ENCODE peak calls at places on chromosomes 11 and 22, in five cellular contexts. N is A549; G is GM13976; Q is activated CD8-positive, alpha-beta T cell treated with anti-CD3 and anti-CD28 coated beads for 36 hours; T is uterus. R is an unnamed sample.

GRCh38 chr11:19079643-19080440 is 19.3 kb upstream of the MRGPRX2 start:
- DNase-seq in G (no peak), Q (no peak), T (peak; percentile 25), N (no peak), R (no peak)

GRCh38 chr11:13029872-13030271 is 20.8 kb downstream of the RASSF10 start:
- DNase-seq in N (no peak), Q (no peak), G (no peak), T (no peak), R (no peak)

GRCh38 chr22:25645266-25645665 is 80.8 kb downstream of the GRK3 start:
- DNase-seq in T (no peak), Q (no peak), G (no peak), N (no peak), R (no peak)

GRCh38 chr11:96794152-96794551 is 404.3 kb downstream of the JRKL start:
- DNase-seq in G (no peak), Q (no peak), N (no peak), T (no peak), R (no peak)

GRCh38 chr11:63020671-63021255 is 5.1 kb upstream of the SLC22A8 start:
- DNase-seq in Q (peak; percentile 61), G (no peak), N (peak; percentile 36), T (no peak), R (no peak)

GRCh38 chr22:38313384-38313955 is 3.8 kb downstream of the CSNK1E start:
- DNase-seq in G (no peak), N (no peak), Q (peak; percentile 59), T (peak; percentile 86), R (no peak)

GRCh38 chr11:114285599-114285998 is 10.6 kb upstream of the NNMT start:
- DNase-seq in N (no peak), T (no peak), Q (no peak), G (no peak), R (no peak)

GRCh38 chr11:29781268-29781667 is 235.6 kb downstream of the KCNA4 start:
- DNase-seq in Q (no peak), T (peak; percentile 20), N (no peak), G (no peak), R (no peak)

GRCh38 chr11:11538277-11538960 is 83.4 kb downstream of the GALNT18 start:
- DNase-seq in N (no peak), T (no peak), G (no peak), Q (no peak), R (no peak)

GRCh38 chr11:65053826-65054503 is 4.4 kb downstream of the NAALADL1 start:
- DNase-seq in N (no peak), G (no peak), T (no peak), Q (peak; percentile 51), R (no peak)

GRCh38 chr11:91104237-91104636 is 881.4 kb upstream of the CHORDC1 start:
- DNase-seq in G (no peak), Q (no peak), T (no peak), N (peak; percentile 7), R (no peak)

GRCh38 chr11:118142809-118143208 is 9.8 kb downstream of the SCN4B start:
- DNase-seq in T (no peak), N (no peak), G (no peak), Q (peak; percentile 38), R (no peak)

GRCh38 chr11:62980133-62980760 is 4.5 kb downstream of the SLC22A6 start:
- DNase-seq in G (no peak), T (no peak), N (no peak), Q (peak; percentile 15), R (no peak)

GRCh38 chr11:132519226-132519860 is 1013.0 kb downstream of the OPCML start:
- DNase-seq in N (no peak), T (no peak), Q (no peak), G (no peak), R (no peak)

GRCh38 chr22:30861131-30861530 is 107.4 kb downstream of the MORC2 start:
- DNase-seq in N (no peak), Q (no peak), G (no peak), T (no peak), R (peak; percentile 6)

GRCh38 chr22:34966980-34967379 is 99.0 kb upstream of the ISX start:
- DNase-seq in Q (no peak), N (peak; percentile 1), T (no peak), G (no peak), R (no peak)

GRCh38 chr22:37807410-37808293 is at the start of gene GCAT:
- DNase-seq in N (peak; percentile 91), Q (peak; percentile 96), G (peak; percentile 99), T (peak; percentile 96), R (peak; percentile 99)

DNA sequence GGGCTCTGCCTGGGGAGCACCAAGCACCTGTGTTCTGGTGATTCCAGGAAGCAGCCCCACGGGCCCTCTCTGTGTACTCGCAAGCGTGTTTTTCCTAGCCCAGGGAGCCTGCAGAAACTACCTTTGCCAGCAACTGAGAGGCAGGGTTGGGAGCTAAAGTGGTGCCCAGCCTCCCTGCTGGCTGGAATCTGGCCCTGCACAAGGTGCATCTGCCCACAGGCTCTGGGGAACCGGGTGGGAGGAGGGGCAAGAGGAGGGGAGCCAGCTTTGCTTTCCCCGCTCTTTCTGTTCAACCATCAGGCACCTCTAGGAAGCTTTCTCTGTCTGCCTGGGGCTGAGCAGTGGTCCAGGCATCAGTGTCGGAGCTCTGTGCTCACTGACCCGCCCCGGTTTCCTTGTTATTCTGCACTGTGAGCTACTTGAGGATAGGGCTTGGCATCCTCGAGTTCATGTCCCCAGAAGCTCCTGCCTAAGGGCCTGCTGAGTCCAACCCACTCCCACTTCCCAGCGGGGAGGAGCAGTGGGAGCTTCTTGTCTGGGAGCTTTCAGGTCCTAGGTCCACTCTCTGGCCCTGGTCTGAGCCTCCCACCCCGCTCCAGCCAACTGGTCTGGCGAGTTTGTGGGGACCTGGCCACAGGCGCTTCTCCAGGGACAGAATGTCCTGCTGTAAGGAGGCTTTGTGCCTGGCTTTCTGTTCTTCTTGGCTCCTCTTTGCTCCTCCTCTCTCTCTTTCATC is 14.9 kb downstream of the DAGLA start:
- DNase-seq in N (no peak), G (no peak), T (peak; percentile 62), Q (no peak), R (no peak)
- TF ChIP-seq CTCF in N (no peak), G (no peak), T (no peak), Q (no peak), R (no peak)

GRCh38 chr22:50577697-50577986 is 585 bp downstream of the CPT1B start:
- DNase-seq in G (no peak), T (no peak), N (no peak), Q (no peak), R (no peak)

GRCh38 chr22:50578776-50579310 is 616 bp upstream of the CPT1B start:
- DNase-seq in N (no peak), G (no peak), Q (no peak), T (no peak), R (no peak)

GRCh38 chr22:50576806-50577696 is 1.2 kb downstream of the CPT1B start:
- DNase-seq in Q (no peak), G (no peak), T (no peak), N (no peak), R (no peak)

GRCh38 chr22:50579752-50580151 is 1.5 kb upstream of the CPT1B start:
- DNase-seq in N (no peak), T (no peak), Q (no peak), G (no peak), R (no peak)

DNA sequence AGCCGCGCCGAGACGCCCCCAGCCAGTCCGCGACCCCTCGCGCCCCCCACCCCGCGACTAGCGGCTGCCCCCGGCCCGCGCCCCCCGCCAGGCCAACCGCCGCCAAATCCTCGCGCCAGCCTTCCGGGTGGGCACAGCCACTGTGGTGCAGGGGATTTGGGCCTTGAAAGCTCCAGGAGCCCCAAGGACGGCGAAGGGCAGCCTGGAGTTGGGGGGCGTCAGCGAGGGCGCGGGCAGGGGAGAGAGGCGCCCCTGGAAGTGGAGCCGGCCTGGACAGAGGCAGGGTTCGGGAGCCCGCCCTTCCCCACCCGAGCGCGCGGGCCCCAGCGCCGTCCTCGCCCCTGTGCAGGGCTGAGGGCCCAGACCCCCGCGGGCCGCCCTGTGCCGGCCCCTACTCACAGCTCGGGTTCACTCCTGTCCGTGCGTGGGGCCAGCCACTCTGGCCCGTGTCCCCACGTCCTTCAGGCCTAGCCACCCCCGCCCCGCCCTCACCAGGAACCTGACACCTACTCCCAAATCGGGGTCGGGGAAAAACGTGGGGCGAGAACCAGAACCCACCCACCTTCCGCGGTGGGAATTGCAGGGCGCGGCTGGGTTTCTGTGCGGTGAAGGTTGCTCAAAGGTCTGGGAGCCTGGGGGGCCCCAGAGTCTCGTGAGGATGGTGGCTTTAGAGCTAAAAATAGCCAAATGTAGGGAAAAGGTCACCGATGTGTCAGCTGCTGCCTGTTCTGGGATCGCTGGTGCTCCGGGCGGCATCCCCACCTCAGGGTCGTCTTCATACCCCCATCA is at the start of gene CPT1B:
- DNase-seq in N (no peak), G (no peak), Q (no peak), T (no peak), R (no peak)
- TF ChIP-seq CTCF in N (no peak), G (no peak), Q (no peak), T (no peak), R (no peak)

GRCh38 chr11:116557261-116557660 is 215.5 kb downstream of the BUD13 start:
- DNase-seq in T (no peak), Q (no peak), G (no peak), N (no peak), R (no peak)

GRCh38 chr11:116558504-116559252 is 214.1 kb downstream of the BUD13 start:
- DNase-seq in G (no peak), N (no peak), T (no peak), Q (no peak), R (no peak)

GRCh38 chr11:116548286-116548685 is 224.5 kb downstream of the BUD13 start:
- DNase-seq in Q (no peak), G (no peak), T (no peak), N (no peak), R (no peak)

GRCh38 chr11:116556483-116556882 is 216.3 kb downstream of the BUD13 start:
- DNase-seq in N (no peak), G (no peak), Q (no peak), T (no peak), R (no peak)

DNA sequence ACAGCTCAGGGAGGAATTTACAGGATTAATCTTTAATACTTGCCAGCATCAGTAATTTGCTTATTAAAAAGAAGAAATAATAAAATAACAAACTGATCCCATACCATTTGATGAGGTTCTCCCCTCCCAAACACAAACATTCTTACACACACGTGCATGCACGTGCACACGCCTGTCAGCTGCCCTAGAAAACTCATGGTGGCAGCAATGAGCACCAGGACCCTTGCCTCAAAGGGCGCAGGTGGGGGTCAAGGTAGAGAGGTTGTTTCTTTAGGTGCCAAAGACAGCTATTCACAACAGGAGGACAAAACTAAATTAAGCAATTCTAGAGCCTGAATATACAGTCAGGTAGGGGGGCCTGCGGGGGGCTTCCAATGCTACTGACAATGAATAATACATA is 219.3 kb downstream of the BUD13 start:
- DNase-seq in N (no peak), Q (no peak), T (no peak), G (no peak), R (no peak)
- TF ChIP-seq CTCF in N (no peak), Q (no peak), T (no peak), G (no peak), R (no peak)

GRCh38 chr22:42752912-42753311 is 32.2 kb upstream of the A4GALT start:
- DNase-seq in Q (no peak), T (no peak), G (peak; percentile 79), N (no peak), R (peak; percentile 82)
- TF ChIP-seq CTCF in Q (no peak), T (no peak), G (no peak), N (no peak), R (no peak)